ENCODE peak calls at places on chromosomes 5 and 9, in eight cellular contexts. C is NCI-H187 treated with DMSO at 0.1 percent for 48 hours; O is lower leg skin; B is T1000; U is substantia nigra; V is GM23248; R is activated effector memory CD4-positive, alpha-beta T cell treated with anti-CD3 and anti-CD28 coated beads, Interleukin-2, amount 50 U/mL, for 16 hours; Z is MCF 10A. E is an unnamed sample.

GRCh38 chr5:141734501-141735231 is 52.6 kb upstream of the ARAP3 start:
- DNase-seq in Z (peak), U (no peak), R (no peak), V (peak), C (peak), O (peak), B (peak), E (peak)

GRCh38 chr5:141521244-141521781 is 32.4 kb downstream of the PCDHGC5 start:
- DNase-seq in R (no peak), C (no peak), U (peak), Z (peak), O (peak), B (peak), V (peak), E (peak)

GRCh38 chr9:25724424-25724823 is 46.2 kb upstream of the TUSC1 start:
- DNase-seq in R (no peak), B (no peak), C (no peak), O (no peak), Z (peak), U (no peak), V (peak), E (peak)

GRCh38 chr5:3512291-3512690 is 83.3 kb upstream of the IRX1 start:
- DNase-seq in U (no peak), B (no peak), C (no peak), Z (no peak), O (no peak), R (no peak), V (no peak), E (no peak)

GRCh38 chr9:22052376-22052945 is 43.4 kb upstream of the CDKN2B start:
- DNase-seq in B (peak), O (no peak), C (no peak), R (no peak), V (peak), Z (no peak), U (peak), E (peak)

GRCh38 chr5:31806566-31806965 is 167.6 kb downstream of the PDZD2 start:
- DNase-seq in V (peak), Z (no peak), O (no peak), R (no peak), C (no peak), B (no peak), U (no peak), E (no peak)

GRCh38 chr5:3349704-3350565 is 245.7 kb upstream of the IRX1 start:
- DNase-seq in U (no peak), V (no peak), B (no peak), Z (no peak), O (peak), R (no peak), C (no peak), E (no peak)

GRCh38 chr5:1294839-1295649 is at the start of gene TERT:
- DNase-seq in B (no peak), R (peak), O (no peak), Z (no peak), U (no peak), C (no peak), V (no peak), E (no peak)